ENCODE peak calls at places on chromosomes 6 and 20, in six cellular contexts. W, U, T, P, R and N are unnamed samples.

GRCh38 chr6:139490482-139490881 is 116.0 kb upstream of the CITED2 start:
- DNase-seq in W (no peak), U (no peak), T (no peak), P (peak; percentile 74), R (no peak), N (peak; percentile 16)

GRCh38 chr6:90008189-90008907 is 114.1 kb downstream of the GJA10 start:
- DNase-seq in W (no peak), U (no peak), T (no peak), P (no peak), R (no peak), N (no peak)

GRCh38 chr6:40718401-40718800 is 131.2 kb upstream of the LRFN2 start:
- DNase-seq in W (no peak), U (no peak), T (no peak), P (no peak), R (no peak), N (no peak)

GRCh38 chr6:22036699-22037098 is 260.1 kb downstream of the PRL start:
- DNase-seq in W (no peak), U (no peak), T (no peak), P (no peak), R (no peak), N (no peak)

GRCh38 chr20:63158845-63159244 is 57.1 kb downstream of the YTHDF1 start:
- DNase-seq in W (no peak), U (no peak), T (no peak), P (no peak), R (no peak), N (no peak)

GRCh38 chr6:33108307-33108706 is 32.5 kb downstream of the HLA-DPB1 start:
- DNase-seq in W (no peak), U (no peak), T (no peak), P (no peak), R (no peak), N (no peak)

GRCh38 chr6:5302995-5303622 is 41.8 kb downstream of the FARS2 start:
- DNase-seq in W (peak; percentile 21), U (peak; percentile 80), T (peak; percentile 23), P (peak; percentile 73), R (peak; percentile 88), N (peak; percentile 18)

GRCh38 chr20:62887147-62887859 is 25.7 kb upstream of the TCFL5 start:
- DNase-seq in W (peak; percentile 96), U (peak; percentile 82), T (peak; percentile 40), P (peak; percentile 50), R (no peak), N (peak; percentile 23)

GRCh38 chr6:20468179-20468578 is 66.1 kb upstream of the CDKAL1 start:
- DNase-seq in W (no peak), U (no peak), T (no peak), P (no peak), R (no peak), N (no peak)
- TF ChIP-seq EZH2 in W (no peak), U (no peak), T (no peak), P (no peak), R (no peak), N (no peak)

GRCh38 chr6:106508836-106509235 is 120.5 kb downstream of the RTN4IP1 start:
- DNase-seq in W (peak; percentile 31), U (no peak), T (no peak), P (no peak), R (no peak), N (no peak)

GRCh38 chr6:106509420-106510089 is 119.7 kb downstream of the RTN4IP1 start:
- DNase-seq in W (peak; percentile 47), U (no peak), T (no peak), P (peak; percentile 28), R (peak; percentile 82), N (no peak)

GRCh38 chr6:106512048-106512957 is 117.0 kb downstream of the RTN4IP1 start:
- DNase-seq in W (peak; percentile 39), U (peak; percentile 82), T (peak; percentile 75), P (peak; percentile 68), R (peak; percentile 80), N (peak; percentile 71)

GRCh38 chr6:106511274-106512047 is 117.8 kb downstream of the RTN4IP1 start:
- DNase-seq in W (peak; percentile 63), U (peak; percentile 41), T (peak; percentile 64), P (peak; percentile 18), R (peak; percentile 81), N (peak; percentile 26)

GRCh38 chr6:106510090-106510970 is 119.0 kb downstream of the RTN4IP1 start:
- DNase-seq in W (peak; percentile 36), U (peak; percentile 63), T (peak; percentile 52), P (peak; percentile 40), R (peak; percentile 71), N (no peak)
- TF ChIP-seq EZH2 in W (peak; percentile 57), U (peak; percentile 7), T (no peak), P (no peak), R (peak; percentile 17), N (peak; percentile 88)

GRCh38 chr6:106975699-106976032 is 1.1 kb upstream of the CD24 start:
- DNase-seq in W (peak; percentile 19), U (no peak), T (no peak), P (no peak), R (peak; percentile 62), N (no peak)
- TF ChIP-seq EZH2 in W (no peak), U (no peak), T (no peak), P (no peak), R (no peak), N (no peak)

GRCh38 chr20:13221313-13221672 is 219 bp downstream of the ISM1 start:
- DNase-seq in W (no peak), U (no peak), T (no peak), P (no peak), R (no peak), N (no peak)

GRCh38 chr20:13221673-13222318 is 722 bp downstream of the ISM1 start:
- DNase-seq in W (peak; percentile 59), U (peak; percentile 79), T (peak; percentile 64), P (peak; percentile 65), R (peak; percentile 83), N (peak; percentile 32)

GRCh38 chr20:13219327-13220193 is 1.5 kb upstream of the ISM1 start:
- DNase-seq in W (no peak), U (no peak), T (no peak), P (no peak), R (peak; percentile 61), N (no peak)

GRCh38 chr20:13220857-13221297 is at the start of gene ISM1:
- DNase-seq in W (peak; percentile 2), U (peak; percentile 37), T (peak; percentile 25), P (no peak), R (peak; percentile 30), N (no peak)

DNA sequence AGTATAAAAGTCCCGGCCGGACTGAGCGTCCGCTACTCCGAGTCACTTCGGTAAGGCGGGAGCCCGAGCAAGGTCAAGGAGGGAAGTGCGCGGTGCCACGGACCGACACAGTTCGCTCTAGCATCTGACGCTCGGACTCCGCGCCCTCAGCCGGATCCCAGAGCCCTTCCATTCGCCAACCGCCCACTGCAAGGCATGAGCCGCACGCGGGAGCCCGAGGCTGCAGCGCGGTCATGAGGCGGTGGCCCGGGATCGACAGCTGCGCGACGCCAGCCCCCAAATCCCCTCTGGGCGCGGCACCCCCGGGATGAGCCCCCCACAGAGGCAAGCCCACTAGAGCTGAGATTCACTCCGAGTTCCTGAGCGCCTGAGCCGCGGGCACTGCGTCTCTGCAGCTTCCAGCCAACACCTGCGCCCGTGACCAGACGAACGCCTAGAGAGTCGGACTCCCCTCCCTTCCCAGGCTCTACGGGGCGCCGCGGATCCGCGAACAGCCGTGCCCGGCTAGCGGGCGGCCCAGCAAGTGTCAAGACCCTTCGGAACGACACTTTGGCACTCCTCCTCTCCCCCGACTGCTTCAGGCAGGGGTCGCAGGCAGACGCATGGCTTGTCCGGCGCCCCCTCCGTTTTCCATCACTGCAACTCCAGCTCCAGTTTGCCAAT is 749 bp upstream of the ISM1 start:
- DNase-seq in W (peak; percentile 10), U (peak; percentile 53), T (peak; percentile 17), P (no peak), R (peak; percentile 87), N (peak; percentile 24)
- TF ChIP-seq EZH2 in W (peak; percentile 92), U (no peak), T (no peak), P (peak; percentile 86), R (no peak), N (peak; percentile 91)

GRCh38 chr6:14166821-14167220 is 49.2 kb downstream of the CD83 start:
- DNase-seq in W (no peak), U (no peak), T (no peak), P (no peak), R (no peak), N (no peak)

GRCh38 chr6:14165091-14165490 is 47.5 kb downstream of the CD83 start:
- DNase-seq in W (peak; percentile 91), U (no peak), T (no peak), P (no peak), R (no peak), N (no peak)

GRCh38 chr6:14172575-14172974 is 55.0 kb downstream of the CD83 start:
- DNase-seq in W (peak; percentile 16), U (no peak), T (no peak), P (no peak), R (no peak), N (no peak)

GRCh38 chr6:14175031-14175430 is 57.5 kb downstream of the CD83 start:
- DNase-seq in W (no peak), U (no peak), T (no peak), P (no peak), R (no peak), N (no peak)

DNA sequence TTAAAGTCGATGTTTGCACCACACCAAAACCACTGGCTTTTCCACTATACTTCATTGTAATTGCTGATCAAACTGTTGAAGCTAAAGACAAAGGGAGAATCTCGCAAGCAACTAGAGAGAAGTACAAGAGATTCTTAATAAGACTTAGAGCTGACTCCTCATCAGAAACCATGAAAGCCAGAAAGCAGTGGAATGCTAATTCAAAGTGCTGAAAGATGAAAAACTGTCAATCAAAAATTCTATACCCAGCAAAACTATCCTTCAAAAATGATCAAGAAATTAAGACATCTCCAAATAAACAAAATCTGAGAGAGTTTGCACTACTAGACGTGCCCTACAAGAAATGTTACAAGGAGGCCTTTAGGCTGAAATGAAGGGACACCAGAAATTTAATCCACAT is 52.6 kb downstream of the CD83 start:
- DNase-seq in W (no peak), U (no peak), T (no peak), P (no peak), R (no peak), N (no peak)
- TF ChIP-seq EZH2 in W (no peak), U (no peak), T (no peak), P (no peak), R (no peak), N (no peak)

DNA sequence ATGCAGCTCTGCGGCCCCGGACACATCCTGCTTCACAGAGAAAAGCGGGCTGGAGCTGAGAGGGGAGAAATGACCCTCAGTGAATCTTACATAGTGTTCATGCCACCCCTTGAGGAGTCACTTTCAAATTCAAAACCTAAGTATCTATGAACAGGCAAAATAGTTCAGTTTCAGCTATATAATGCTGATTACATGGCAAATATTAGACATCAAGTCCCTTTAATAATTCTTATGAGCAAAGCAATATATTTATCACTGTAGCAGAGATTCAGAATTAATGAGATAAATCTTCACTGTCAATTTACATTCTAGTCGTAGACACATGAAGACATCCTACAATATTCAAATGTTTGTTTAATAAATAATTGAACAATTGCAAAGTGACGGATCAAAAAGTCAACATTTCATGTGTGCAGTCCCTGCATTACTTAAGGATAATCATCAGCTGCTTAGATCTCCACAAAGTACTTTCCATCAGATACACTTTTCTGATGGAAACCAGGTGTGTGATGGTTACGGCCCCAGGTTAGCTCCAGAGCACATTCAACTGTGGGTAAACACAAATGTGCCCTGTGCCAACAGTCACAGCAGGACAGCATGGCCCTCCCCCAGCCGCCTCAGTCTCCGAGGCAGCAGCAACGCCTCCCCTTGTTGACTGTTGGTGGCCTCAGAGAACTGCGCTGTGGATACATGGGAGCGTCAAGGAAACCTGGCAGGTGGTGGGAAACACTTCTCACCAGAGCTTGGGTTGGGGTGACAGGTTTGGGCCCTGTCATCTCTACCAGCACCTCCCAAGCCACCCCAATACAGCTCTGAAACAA is 787 bp upstream of the PRR18 start:
- DNase-seq in W (no peak), U (no peak), T (no peak), P (peak; percentile 36), R (peak; percentile 48), N (no peak)
- TF ChIP-seq EZH2 in W (peak; percentile 40), U (peak; percentile 44), T (no peak), P (peak; percentile 60), R (no peak), N (no peak)